ENCODE peak calls at places on chromosomes 2 and 18, in six cellular contexts. One of them, this sample, is unnamed.

GRCh38 chr2:14861201-14861600 is 228.7 kb downstream of the LRATD1 start:
- DNase-seq in fibroblast of pulmonary artery: no peak
- DNase-seq in uterus: no peak
- DNase-seq in dorsolateral prefrontal cortex: no peak
- DNase-seq in lower lobe of right lung: no peak
- DNase-seq in thoracic aorta: no peak
- DNase-seq in this sample: no peak

GRCh38 chr2:23418490-23418911 is 33.5 kb downstream of the KLHL29 start:
- DNase-seq in uterus: no peak
- DNase-seq in fibroblast of pulmonary artery: peak
- DNase-seq in dorsolateral prefrontal cortex: no peak
- DNase-seq in lower lobe of right lung: no peak
- DNase-seq in thoracic aorta: no peak
- DNase-seq in this sample: peak

GRCh38 chr2:38415761-38416291 is 38.8 kb upstream of the ATL2 start:
- DNase-seq in dorsolateral prefrontal cortex: no peak
- DNase-seq in thoracic aorta: no peak
- DNase-seq in fibroblast of pulmonary artery: no peak
- DNase-seq in lower lobe of right lung: no peak
- DNase-seq in uterus: no peak
- DNase-seq in this sample: no peak

GRCh38 chr2:189829092-189829843 is 45.0 kb downstream of the PMS1 start:
- DNase-seq in lower lobe of right lung: no peak
- DNase-seq in dorsolateral prefrontal cortex: no peak
- DNase-seq in uterus: no peak
- DNase-seq in fibroblast of pulmonary artery: no peak
- DNase-seq in thoracic aorta: no peak
- DNase-seq in this sample: no peak

GRCh38 chr2:112836695-112837117 is at the start of gene IL1B:
- DNase-seq in fibroblast of pulmonary artery: peak
- DNase-seq in lower lobe of right lung: no peak
- DNase-seq in dorsolateral prefrontal cortex: no peak
- DNase-seq in thoracic aorta: no peak
- DNase-seq in uterus: no peak
- DNase-seq in this sample: no peak

GRCh38 chr2:170813611-170814550 is 2.8 kb upstream of the GAD1 start:
- DNase-seq in lower lobe of right lung: no peak
- DNase-seq in uterus: no peak
- DNase-seq in thoracic aorta: no peak
- DNase-seq in dorsolateral prefrontal cortex: no peak
- DNase-seq in fibroblast of pulmonary artery: peak
- DNase-seq in this sample: no peak

GRCh38 chr2:178152033-178152432 is 39.8 kb downstream of the RBM45 start:
- DNase-seq in fibroblast of pulmonary artery: peak
- DNase-seq in uterus: no peak
- DNase-seq in lower lobe of right lung: no peak
- DNase-seq in dorsolateral prefrontal cortex: no peak
- DNase-seq in thoracic aorta: no peak
- DNase-seq in this sample: no peak

GRCh38 chr2:88227446-88227845 is 57.3 kb downstream of the THNSL2 start:
- DNase-seq in lower lobe of right lung: no peak
- DNase-seq in dorsolateral prefrontal cortex: no peak
- DNase-seq in fibroblast of pulmonary artery: no peak
- DNase-seq in uterus: no peak
- DNase-seq in thoracic aorta: no peak
- DNase-seq in this sample: no peak

GRCh38 chr2:20247084-20247483 is 22.2 kb upstream of the SDC1 start:
- DNase-seq in lower lobe of right lung: no peak
- DNase-seq in dorsolateral prefrontal cortex: no peak
- DNase-seq in uterus: no peak
- DNase-seq in thoracic aorta: no peak
- DNase-seq in fibroblast of pulmonary artery: no peak
- DNase-seq in this sample: no peak

GRCh38 chr2:104378853-104379374 is 475.0 kb upstream of the POU3F3 start:
- DNase-seq in lower lobe of right lung: no peak
- DNase-seq in dorsolateral prefrontal cortex: peak
- DNase-seq in thoracic aorta: no peak
- DNase-seq in fibroblast of pulmonary artery: no peak
- DNase-seq in uterus: no peak
- DNase-seq in this sample: no peak

GRCh38 chr2:241730679-241731293 is 3.6 kb upstream of the D2HGDH start:
- DNase-seq in uterus: no peak
- DNase-seq in fibroblast of pulmonary artery: no peak
- DNase-seq in thoracic aorta: no peak
- DNase-seq in lower lobe of right lung: no peak
- DNase-seq in dorsolateral prefrontal cortex: no peak
- DNase-seq in this sample: no peak

GRCh38 chr2:13572466-13572865 is 855.7 kb downstream of the TRIB2 start:
- DNase-seq in lower lobe of right lung: no peak
- DNase-seq in uterus: no peak
- DNase-seq in dorsolateral prefrontal cortex: no peak
- DNase-seq in fibroblast of pulmonary artery: no peak
- DNase-seq in thoracic aorta: no peak
- DNase-seq in this sample: no peak

GRCh38 chr2:10042301-10043161 is 819 bp upstream of the KLF11 start:
- DNase-seq in fibroblast of pulmonary artery: peak
- DNase-seq in dorsolateral prefrontal cortex: peak
- DNase-seq in thoracic aorta: peak
- DNase-seq in uterus: peak
- DNase-seq in lower lobe of right lung: peak
- DNase-seq in this sample: peak

GRCh38 chr2:61291851-61292575 is 130.0 kb downstream of the C2orf74 start:
- DNase-seq in uterus: no peak
- DNase-seq in fibroblast of pulmonary artery: no peak
- DNase-seq in lower lobe of right lung: no peak
- DNase-seq in dorsolateral prefrontal cortex: no peak
- DNase-seq in thoracic aorta: no peak
- DNase-seq in this sample: no peak

GRCh38 chr2:152453129-152453642 is 118.2 kb downstream of the FMNL2 start:
- DNase-seq in fibroblast of pulmonary artery: no peak
- DNase-seq in thoracic aorta: no peak
- DNase-seq in lower lobe of right lung: no peak
- DNase-seq in dorsolateral prefrontal cortex: no peak
- DNase-seq in uterus: no peak
- DNase-seq in this sample: no peak

GRCh38 chr2:154670083-154670482 is 28.4 kb upstream of the KCNJ3 start:
- DNase-seq in fibroblast of pulmonary artery: no peak
- DNase-seq in uterus: no peak
- DNase-seq in thoracic aorta: no peak
- DNase-seq in dorsolateral prefrontal cortex: no peak
- DNase-seq in lower lobe of right lung: no peak
- DNase-seq in this sample: no peak

GRCh38 chr2:148218326-148219075 is 197.6 kb downstream of the MBD5 start:
- DNase-seq in fibroblast of pulmonary artery: no peak
- DNase-seq in uterus: no peak
- DNase-seq in dorsolateral prefrontal cortex: no peak
- DNase-seq in lower lobe of right lung: no peak
- DNase-seq in thoracic aorta: no peak
- DNase-seq in this sample: no peak

GRCh38 chr2:172088245-172089004 is 3.1 kb downstream of the DLX1 start:
- DNase-seq in dorsolateral prefrontal cortex: no peak
- DNase-seq in uterus: no peak
- DNase-seq in thoracic aorta: no peak
- DNase-seq in fibroblast of pulmonary artery: no peak
- DNase-seq in lower lobe of right lung: peak
- DNase-seq in this sample: peak
- H3K4me3 ChIP-seq in dorsolateral prefrontal cortex: peak
- H3K4me3 ChIP-seq in uterus: no peak
- H3K4me3 ChIP-seq in thoracic aorta: no peak
- H3K4me3 ChIP-seq in fibroblast of pulmonary artery: peak
- H3K4me3 ChIP-seq in lower lobe of right lung: no peak
- H3K4me3 ChIP-seq in this sample: no peak

GRCh38 chr2:197306691-197307030 is 3.9 kb downstream of the ANKRD44 start:
- DNase-seq in fibroblast of pulmonary artery: no peak
- DNase-seq in lower lobe of right lung: peak
- DNase-seq in uterus: no peak
- DNase-seq in thoracic aorta: peak
- DNase-seq in dorsolateral prefrontal cortex: peak
- DNase-seq in this sample: no peak

GRCh38 chr2:197308635-197309368 is 1.8 kb downstream of the ANKRD44 start:
- DNase-seq in fibroblast of pulmonary artery: no peak
- DNase-seq in lower lobe of right lung: no peak
- DNase-seq in thoracic aorta: no peak
- DNase-seq in uterus: no peak
- DNase-seq in dorsolateral prefrontal cortex: no peak
- DNase-seq in this sample: no peak

GRCh38 chr2:197306024-197306690 is 4.4 kb downstream of the ANKRD44 start:
- DNase-seq in thoracic aorta: no peak
- DNase-seq in uterus: no peak
- DNase-seq in fibroblast of pulmonary artery: no peak
- DNase-seq in dorsolateral prefrontal cortex: no peak
- DNase-seq in lower lobe of right lung: no peak
- DNase-seq in this sample: no peak

GRCh38 chr2:197307933-197308521 is 2.6 kb downstream of the ANKRD44 start:
- DNase-seq in thoracic aorta: no peak
- DNase-seq in dorsolateral prefrontal cortex: no peak
- DNase-seq in lower lobe of right lung: no peak
- DNase-seq in uterus: no peak
- DNase-seq in fibroblast of pulmonary artery: no peak
- DNase-seq in this sample: no peak

GRCh38 chr2:197307236-197307932 is 3.2 kb downstream of the ANKRD44 start:
- DNase-seq in dorsolateral prefrontal cortex: no peak
- DNase-seq in uterus: no peak
- DNase-seq in fibroblast of pulmonary artery: no peak
- DNase-seq in lower lobe of right lung: no peak
- DNase-seq in thoracic aorta: no peak
- DNase-seq in this sample: no peak
- TF ChIP-seq CTCF in dorsolateral prefrontal cortex: peak
- TF ChIP-seq CTCF in uterus: no peak
- TF ChIP-seq CTCF in fibroblast of pulmonary artery: no peak
- TF ChIP-seq CTCF in lower lobe of right lung: no peak
- TF ChIP-seq CTCF in thoracic aorta: no peak
- TF ChIP-seq CTCF in this sample: no peak

GRCh38 chr2:237457388-237457941 is 29.6 kb upstream of the MLPH start:
- DNase-seq in fibroblast of pulmonary artery: no peak
- DNase-seq in uterus: no peak
- DNase-seq in thoracic aorta: no peak
- DNase-seq in dorsolateral prefrontal cortex: no peak
- DNase-seq in lower lobe of right lung: no peak
- DNase-seq in this sample: no peak

GRCh38 chr2:237459741-237460174 is 27.3 kb upstream of the MLPH start:
- DNase-seq in fibroblast of pulmonary artery: peak
- DNase-seq in uterus: no peak
- DNase-seq in lower lobe of right lung: no peak
- DNase-seq in thoracic aorta: no peak
- DNase-seq in dorsolateral prefrontal cortex: no peak
- DNase-seq in this sample: no peak

GRCh38 chr2:237456200-237456731 is 30.8 kb upstream of the MLPH start:
- DNase-seq in thoracic aorta: peak
- DNase-seq in dorsolateral prefrontal cortex: no peak
- DNase-seq in lower lobe of right lung: no peak
- DNase-seq in uterus: peak
- DNase-seq in fibroblast of pulmonary artery: peak
- DNase-seq in this sample: peak

GRCh38 chr2:237458519-237458918 is 28.5 kb upstream of the MLPH start:
- DNase-seq in uterus: no peak
- DNase-seq in dorsolateral prefrontal cortex: no peak
- DNase-seq in thoracic aorta: no peak
- DNase-seq in fibroblast of pulmonary artery: no peak
- DNase-seq in lower lobe of right lung: no peak
- DNase-seq in this sample: no peak

DNA sequence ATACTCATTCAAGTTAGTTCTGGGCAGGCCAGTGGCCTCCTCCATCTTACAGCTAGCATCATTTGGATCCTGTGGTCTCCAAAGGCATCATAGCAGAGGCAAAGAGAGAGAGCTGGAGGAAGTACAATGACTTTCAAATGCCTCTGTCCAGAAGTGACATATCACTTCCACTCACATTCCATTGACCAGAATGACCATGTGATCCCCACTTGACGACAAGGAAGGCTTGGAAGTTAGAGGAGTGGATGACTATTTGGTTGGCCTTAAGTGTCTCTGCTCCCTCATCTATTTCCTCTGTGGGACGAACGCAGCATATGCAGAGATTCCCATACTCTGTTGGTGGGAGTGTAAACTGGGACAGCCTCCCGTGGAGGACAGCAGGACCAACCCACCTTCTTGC is 27.8 kb upstream of the MLPH start:
- DNase-seq in thoracic aorta: no peak
- DNase-seq in lower lobe of right lung: no peak
- DNase-seq in fibroblast of pulmonary artery: peak
- DNase-seq in uterus: no peak
- DNase-seq in dorsolateral prefrontal cortex: no peak
- DNase-seq in this sample: no peak
- H3K4me3 ChIP-seq in thoracic aorta: no peak
- H3K4me3 ChIP-seq in lower lobe of right lung: no peak
- H3K4me3 ChIP-seq in fibroblast of pulmonary artery: no peak
- H3K4me3 ChIP-seq in uterus: no peak
- H3K4me3 ChIP-seq in dorsolateral prefrontal cortex: no peak
- H3K4me3 ChIP-seq in this sample: no peak

GRCh38 chr2:54557601-54558187 is 101.6 kb downstream of the SPTBN1 start:
- DNase-seq in fibroblast of pulmonary artery: peak
- DNase-seq in uterus: peak
- DNase-seq in lower lobe of right lung: peak
- DNase-seq in dorsolateral prefrontal cortex: no peak
- DNase-seq in thoracic aorta: no peak
- DNase-seq in this sample: peak
- TF ChIP-seq CTCF in fibroblast of pulmonary artery: no peak
- TF ChIP-seq CTCF in uterus: peak
- TF ChIP-seq CTCF in lower lobe of right lung: peak
- TF ChIP-seq CTCF in dorsolateral prefrontal cortex: no peak
- TF ChIP-seq CTCF in thoracic aorta: no peak
- TF ChIP-seq CTCF in this sample: no peak

GRCh38 chr2:216632952-216633615 is at the start of gene IGFBP2:
- DNase-seq in dorsolateral prefrontal cortex: no peak
- DNase-seq in thoracic aorta: no peak
- DNase-seq in lower lobe of right lung: no peak
- DNase-seq in fibroblast of pulmonary artery: no peak
- DNase-seq in uterus: peak
- DNase-seq in this sample: no peak
- H3K4me3 ChIP-seq in dorsolateral prefrontal cortex: peak
- H3K4me3 ChIP-seq in thoracic aorta: peak
- H3K4me3 ChIP-seq in lower lobe of right lung: peak
- H3K4me3 ChIP-seq in fibroblast of pulmonary artery: peak
- H3K4me3 ChIP-seq in uterus: peak
- H3K4me3 ChIP-seq in this sample: peak

GRCh38 chr2:224749136-224749535 is 33.0 kb upstream of the CCDC195 start:
- DNase-seq in uterus: no peak
- DNase-seq in fibroblast of pulmonary artery: peak
- DNase-seq in lower lobe of right lung: no peak
- DNase-seq in dorsolateral prefrontal cortex: no peak
- DNase-seq in thoracic aorta: no peak
- DNase-seq in this sample: no peak
- TF ChIP-seq CTCF in uterus: no peak
- TF ChIP-seq CTCF in fibroblast of pulmonary artery: peak
- TF ChIP-seq CTCF in lower lobe of right lung: no peak
- TF ChIP-seq CTCF in dorsolateral prefrontal cortex: no peak
- TF ChIP-seq CTCF in thoracic aorta: no peak
- TF ChIP-seq CTCF in this sample: no peak

DNA sequence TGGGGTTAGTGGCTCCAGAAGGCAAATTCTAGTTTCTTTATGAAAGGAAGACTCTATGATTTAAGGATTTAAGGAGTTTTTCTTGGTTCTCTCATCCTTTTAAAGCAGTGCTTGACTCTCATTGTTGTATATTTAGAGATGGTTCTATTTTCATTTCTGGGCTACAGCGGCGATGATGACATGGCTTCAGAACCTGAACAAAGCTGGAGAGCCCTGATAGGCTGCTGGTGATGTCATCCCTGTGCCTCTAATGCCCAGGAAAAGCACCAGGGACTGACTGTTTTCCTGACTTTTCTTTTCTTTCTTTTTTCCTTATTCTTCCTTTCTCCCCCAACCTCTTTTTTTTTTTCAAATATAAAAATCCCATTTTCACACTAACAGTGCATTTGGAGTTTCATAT is 583.3 kb upstream of the PIK3C3 start:
- DNase-seq in dorsolateral prefrontal cortex: peak
- DNase-seq in uterus: no peak
- DNase-seq in fibroblast of pulmonary artery: peak
- DNase-seq in thoracic aorta: no peak
- DNase-seq in lower lobe of right lung: no peak
- DNase-seq in this sample: no peak
- H3K4me3 ChIP-seq in dorsolateral prefrontal cortex: no peak
- H3K4me3 ChIP-seq in uterus: no peak
- H3K4me3 ChIP-seq in fibroblast of pulmonary artery: no peak
- H3K4me3 ChIP-seq in thoracic aorta: peak
- H3K4me3 ChIP-seq in lower lobe of right lung: no peak
- H3K4me3 ChIP-seq in this sample: no peak